ENCODE peak calls at places on chromosome 12, in nine cellular contexts. One of them, this sample, is unnamed. For H3K27me3, the result is how much of the 10 kb centered on the place peaks cover.

GRCh38 chr12:96233168-96233567 is 39.0 kb downstream of the ELK3 start:
- DNase-seq in IMR-90: no peak
- DNase-seq in ovary: peak
- DNase-seq in spleen: no peak
- DNase-seq in tibial nerve: peak
- DNase-seq in transverse colon: no peak
- DNase-seq in uterus: peak
- DNase-seq in stomach: no peak
- DNase-seq in thyroid gland: no peak
- DNase-seq in this sample: no peak

GRCh38 chr12:110345176-110345651 is 58.3 kb downstream of the ANAPC7 start:
- DNase-seq in IMR-90: no peak
- DNase-seq in ovary: no peak
- DNase-seq in spleen: no peak
- DNase-seq in tibial nerve: no peak
- DNase-seq in transverse colon: peak
- DNase-seq in uterus: no peak
- DNase-seq in stomach: no peak
- DNase-seq in thyroid gland: peak
- DNase-seq in this sample: no peak

GRCh38 chr12:119480551-119480950 is 113.0 kb upstream of the TMEM233 start:
- DNase-seq in IMR-90: no peak
- DNase-seq in ovary: no peak
- DNase-seq in spleen: no peak
- DNase-seq in tibial nerve: no peak
- DNase-seq in transverse colon: no peak
- DNase-seq in uterus: no peak
- DNase-seq in stomach: no peak
- DNase-seq in thyroid gland: no peak
- DNase-seq in this sample: no peak

GRCh38 chr12:6852651-6853354 is 853 bp downstream of the USP5 start:
- DNase-seq in IMR-90: peak
- DNase-seq in ovary: peak
- DNase-seq in spleen: peak
- DNase-seq in tibial nerve: no peak
- DNase-seq in transverse colon: peak
- DNase-seq in uterus: no peak
- DNase-seq in stomach: peak
- DNase-seq in thyroid gland: peak
- DNase-seq in this sample: no peak

GRCh38 chr12:91058821-91059220 is 997 bp upstream of the KERA start:
- DNase-seq in IMR-90: no peak
- DNase-seq in ovary: no peak
- DNase-seq in spleen: no peak
- DNase-seq in tibial nerve: no peak
- DNase-seq in transverse colon: no peak
- DNase-seq in uterus: no peak
- DNase-seq in stomach: no peak
- DNase-seq in thyroid gland: no peak
- DNase-seq in this sample: no peak

GRCh38 chr12:120843472-120843871 is 60.7 kb downstream of the SPPL3 start:
- DNase-seq in IMR-90: no peak
- DNase-seq in ovary: no peak
- DNase-seq in spleen: no peak
- DNase-seq in tibial nerve: no peak
- DNase-seq in transverse colon: no peak
- DNase-seq in uterus: no peak
- DNase-seq in stomach: no peak
- DNase-seq in thyroid gland: no peak
- DNase-seq in this sample: no peak

GRCh38 chr12:94222351-94222750 is 74.0 kb downstream of the PLXNC1 start:
- DNase-seq in IMR-90: no peak
- DNase-seq in ovary: no peak
- DNase-seq in spleen: no peak
- DNase-seq in tibial nerve: no peak
- DNase-seq in transverse colon: no peak
- DNase-seq in uterus: no peak
- DNase-seq in stomach: no peak
- DNase-seq in thyroid gland: no peak
- DNase-seq in this sample: peak

GRCh38 chr12:12745576-12746211 is 28.5 kb downstream of the CDKN1B start:
- DNase-seq in IMR-90: no peak
- DNase-seq in ovary: no peak
- DNase-seq in spleen: no peak
- DNase-seq in tibial nerve: no peak
- DNase-seq in transverse colon: no peak
- DNase-seq in uterus: no peak
- DNase-seq in stomach: no peak
- DNase-seq in thyroid gland: no peak
- DNase-seq in this sample: no peak

GRCh38 chr12:67442347-67442841 is 173.2 kb downstream of the CAND1 start:
- DNase-seq in IMR-90: no peak
- DNase-seq in ovary: no peak
- DNase-seq in spleen: no peak
- DNase-seq in tibial nerve: no peak
- DNase-seq in transverse colon: peak
- DNase-seq in uterus: no peak
- DNase-seq in stomach: no peak
- DNase-seq in thyroid gland: peak
- DNase-seq in this sample: no peak

GRCh38 chr12:1692895-1693294 is 2.0 kb downstream of the ADIPOR2 start:
- DNase-seq in IMR-90: no peak
- DNase-seq in ovary: no peak
- DNase-seq in spleen: no peak
- DNase-seq in tibial nerve: no peak
- DNase-seq in transverse colon: no peak
- DNase-seq in uterus: no peak
- DNase-seq in stomach: no peak
- DNase-seq in thyroid gland: no peak
- DNase-seq in this sample: no peak

GRCh38 chr12:115916910-115917668 is 360.4 kb downstream of the MED13L start:
- DNase-seq in IMR-90: no peak
- DNase-seq in ovary: peak
- DNase-seq in spleen: peak
- DNase-seq in tibial nerve: peak
- DNase-seq in transverse colon: peak
- DNase-seq in uterus: peak
- DNase-seq in stomach: peak
- DNase-seq in thyroid gland: peak
- DNase-seq in this sample: no peak

GRCh38 chr12:127898616-127899015 is 368.4 kb upstream of the TMEM132C start:
- DNase-seq in IMR-90: no peak
- DNase-seq in ovary: no peak
- DNase-seq in spleen: no peak
- DNase-seq in tibial nerve: no peak
- DNase-seq in transverse colon: no peak
- DNase-seq in uterus: no peak
- DNase-seq in stomach: no peak
- DNase-seq in thyroid gland: no peak
- DNase-seq in this sample: no peak

GRCh38 chr12:120999191-121000120 is 16.8 kb downstream of the C12orf43 start:
- DNase-seq in IMR-90: peak
- DNase-seq in ovary: no peak
- DNase-seq in spleen: peak
- DNase-seq in tibial nerve: no peak
- DNase-seq in transverse colon: no peak
- DNase-seq in uterus: no peak
- DNase-seq in stomach: peak
- DNase-seq in thyroid gland: no peak
- DNase-seq in this sample: no peak

GRCh38 chr12:51923506-51924365 is 16.4 kb downstream of the ACVRL1 start:
- DNase-seq in IMR-90: no peak
- DNase-seq in ovary: no peak
- DNase-seq in spleen: peak
- DNase-seq in tibial nerve: peak
- DNase-seq in transverse colon: peak
- DNase-seq in uterus: peak
- DNase-seq in stomach: peak
- DNase-seq in thyroid gland: peak
- DNase-seq in this sample: no peak

GRCh38 chr12:105986779-105987686 is 151.7 kb downstream of the NUAK1 start:
- DNase-seq in IMR-90: peak
- DNase-seq in ovary: no peak
- DNase-seq in spleen: no peak
- DNase-seq in tibial nerve: no peak
- DNase-seq in transverse colon: no peak
- DNase-seq in uterus: no peak
- DNase-seq in stomach: no peak
- DNase-seq in thyroid gland: no peak
- DNase-seq in this sample: no peak

GRCh38 chr12:88298761-88299242 is 156.7 kb downstream of the TMTC3 start:
- DNase-seq in IMR-90: peak
- DNase-seq in ovary: no peak
- DNase-seq in spleen: no peak
- DNase-seq in tibial nerve: no peak
- DNase-seq in transverse colon: no peak
- DNase-seq in uterus: no peak
- DNase-seq in stomach: peak
- DNase-seq in thyroid gland: no peak
- DNase-seq in this sample: no peak

GRCh38 chr12:57085999-57086950 is 2.6 kb upstream of the NAB2 start:
- DNase-seq in IMR-90: peak
- DNase-seq in ovary: peak
- DNase-seq in spleen: peak
- DNase-seq in tibial nerve: peak
- DNase-seq in transverse colon: peak
- DNase-seq in uterus: peak
- DNase-seq in stomach: peak
- DNase-seq in thyroid gland: peak
- DNase-seq in this sample: no peak

GRCh38 chr12:8914716-8915526 is 612 bp downstream of the PHC1 start:
- DNase-seq in IMR-90: peak
- DNase-seq in ovary: peak
- DNase-seq in spleen: peak
- DNase-seq in tibial nerve: peak
- DNase-seq in transverse colon: peak
- DNase-seq in uterus: peak
- DNase-seq in stomach: peak
- DNase-seq in thyroid gland: peak
- DNase-seq in this sample: no peak

GRCh38 chr12:42741771-42742510 is 152.4 kb upstream of the PRICKLE1 start:
- DNase-seq in IMR-90: peak
- DNase-seq in ovary: no peak
- DNase-seq in spleen: no peak
- DNase-seq in tibial nerve: no peak
- DNase-seq in transverse colon: no peak
- DNase-seq in uterus: no peak
- DNase-seq in stomach: no peak
- DNase-seq in thyroid gland: no peak
- DNase-seq in this sample: no peak

GRCh38 chr12:90896164-90896563 is 58.8 kb downstream of the CCER1 start:
- DNase-seq in IMR-90: peak
- DNase-seq in ovary: no peak
- DNase-seq in spleen: no peak
- DNase-seq in tibial nerve: no peak
- DNase-seq in transverse colon: no peak
- DNase-seq in uterus: no peak
- DNase-seq in stomach: no peak
- DNase-seq in thyroid gland: no peak
- DNase-seq in this sample: no peak

DNA sequence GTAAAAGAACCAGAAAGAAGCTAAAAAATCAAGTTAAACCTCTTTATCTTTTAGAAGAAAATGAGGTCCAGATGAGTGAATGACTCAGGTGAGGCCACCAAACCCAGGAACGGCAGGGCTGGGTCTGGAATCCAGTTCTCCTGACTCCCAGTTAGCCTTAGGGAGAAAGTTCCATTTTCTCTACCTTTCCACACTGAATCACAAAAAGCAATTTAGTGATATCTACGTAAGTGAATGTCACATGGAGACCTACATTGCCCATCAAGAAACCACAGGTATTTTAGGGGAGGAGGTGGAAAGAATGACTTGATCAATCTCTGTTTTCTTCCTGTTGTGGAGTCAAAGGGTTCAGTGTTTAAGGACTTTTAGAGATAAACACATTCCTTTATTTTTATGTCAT is 106.9 kb upstream of the PTPRB start:
- DNase-seq in IMR-90: no peak
- DNase-seq in ovary: no peak
- DNase-seq in spleen: no peak
- DNase-seq in tibial nerve: no peak
- DNase-seq in transverse colon: no peak
- DNase-seq in uterus: no peak
- DNase-seq in stomach: no peak
- DNase-seq in thyroid gland: no peak
- DNase-seq in this sample: no peak
- H3K27ac ChIP-seq in IMR-90: no peak
- H3K27ac ChIP-seq in ovary: no peak
- H3K27ac ChIP-seq in spleen: no peak
- H3K27ac ChIP-seq in tibial nerve: no peak
- H3K27ac ChIP-seq in transverse colon: no peak
- H3K27ac ChIP-seq in uterus: no peak
- H3K27ac ChIP-seq in stomach: no peak
- H3K27ac ChIP-seq in thyroid gland: no peak
- H3K27ac ChIP-seq in this sample: no peak

GRCh38 chr12:124435806-124436345 is 131.5 kb downstream of the NCOR2 start:
- DNase-seq in IMR-90: no peak
- DNase-seq in ovary: no peak
- DNase-seq in spleen: no peak
- DNase-seq in tibial nerve: no peak
- DNase-seq in transverse colon: no peak
- DNase-seq in uterus: no peak
- DNase-seq in stomach: no peak
- DNase-seq in thyroid gland: no peak
- DNase-seq in this sample: no peak
- TF ChIP-seq POLR2A in IMR-90: no peak
- TF ChIP-seq POLR2A in ovary: no peak
- TF ChIP-seq POLR2A in spleen: no peak
- TF ChIP-seq POLR2A in tibial nerve: no peak
- TF ChIP-seq POLR2A in transverse colon: no peak
- TF ChIP-seq POLR2A in uterus: no peak
- TF ChIP-seq POLR2A in stomach: no peak
- TF ChIP-seq POLR2A in thyroid gland: no peak
- TF ChIP-seq POLR2A in this sample: no peak

DNA sequence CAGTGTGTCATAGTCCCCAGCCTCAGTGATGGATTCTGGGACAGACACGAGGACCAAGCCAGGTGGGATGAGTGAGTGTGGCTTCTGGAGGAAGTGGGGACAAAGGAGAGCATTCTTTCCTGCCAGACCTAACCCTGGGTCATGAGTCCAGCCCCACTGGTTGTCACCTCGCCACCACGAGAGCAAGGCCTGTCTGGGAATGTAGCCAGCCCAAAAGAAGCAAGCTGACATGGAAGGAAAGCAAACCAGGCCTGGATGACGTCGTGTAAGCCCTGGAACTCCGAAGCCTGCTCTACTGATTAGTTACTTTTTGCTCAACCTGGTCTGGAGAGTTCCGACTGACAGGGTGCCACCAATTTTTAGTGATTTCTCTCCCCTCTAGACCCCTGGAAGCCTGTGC is 105.9 kb downstream of the SINHCAF start:
- DNase-seq in IMR-90: no peak
- DNase-seq in ovary: no peak
- DNase-seq in spleen: no peak
- DNase-seq in tibial nerve: no peak
- DNase-seq in transverse colon: no peak
- DNase-seq in uterus: no peak
- DNase-seq in stomach: no peak
- DNase-seq in thyroid gland: no peak
- DNase-seq in this sample: peak
- H3K27me3 ChIP-seq in IMR-90: under half
- H3K27me3 ChIP-seq in ovary: under half
- H3K27me3 ChIP-seq in spleen: under half
- H3K27me3 ChIP-seq in tibial nerve: under half
- H3K27me3 ChIP-seq in transverse colon: under half
- H3K27me3 ChIP-seq in uterus: under half
- H3K27me3 ChIP-seq in stomach: under half
- H3K27me3 ChIP-seq in thyroid gland: under half
- H3K27me3 ChIP-seq in this sample: under half

GRCh38 chr12:47963340-47964040 is at the start of gene TMEM106C:
- DNase-seq in IMR-90: peak
- DNase-seq in ovary: peak
- DNase-seq in spleen: peak
- DNase-seq in tibial nerve: peak
- DNase-seq in transverse colon: peak
- DNase-seq in uterus: peak
- DNase-seq in stomach: peak
- DNase-seq in thyroid gland: peak
- DNase-seq in this sample: peak
- H3K27ac ChIP-seq in IMR-90: peak
- H3K27ac ChIP-seq in ovary: peak
- H3K27ac ChIP-seq in spleen: peak
- H3K27ac ChIP-seq in tibial nerve: peak
- H3K27ac ChIP-seq in transverse colon: peak
- H3K27ac ChIP-seq in uterus: peak
- H3K27ac ChIP-seq in stomach: peak
- H3K27ac ChIP-seq in thyroid gland: no peak
- H3K27ac ChIP-seq in this sample: peak